ENCODE peak calls at places on chromosome 6, in ten cellular contexts. N, S, E, K, B, X, R, A, J and P are unnamed samples.

GRCh38 chr6:156781882-156782631 is 4.9 kb downstream of the ARID1B start:
- DNase-seq in E (no peak), X (no peak), R (no peak), B (peak), N (no peak), S (no peak), J (peak), K (no peak), A (no peak), P (no peak)

GRCh38 chr6:32413427-32414047 is 6.6 kb upstream of the BTNL2 start:
- DNase-seq in K (peak), N (peak), B (peak), R (no peak), E (peak), J (peak), X (peak), S (peak), A (peak), P (peak)

GRCh38 chr6:113824411-113824810 is 32.7 kb upstream of the MARCKS start:
- DNase-seq in J (no peak), N (no peak), E (no peak), B (peak), K (no peak), X (no peak), S (no peak), A (no peak), R (no peak), P (no peak)

GRCh38 chr6:118537579-118537978 is 10.5 kb upstream of the PLN start:
- DNase-seq in S (no peak), R (no peak), X (no peak), N (no peak), A (peak), J (peak), B (no peak), E (no peak), K (no peak), P (no peak)

GRCh38 chr6:39366875-39367618 is 44.5 kb upstream of the KCNK16 start:
- DNase-seq in B (no peak), A (no peak), J (no peak), K (no peak), E (no peak), X (peak), S (no peak), R (no peak), N (no peak), P (no peak)

GRCh38 chr6:84575264-84575663 is 189.1 kb downstream of the TBX18 start:
- DNase-seq in J (peak), N (no peak), A (peak), B (no peak), E (no peak), K (no peak), X (no peak), R (no peak), S (no peak), P (no peak)

GRCh38 chr6:30990422-30991086 is 7.0 kb downstream of the MUC21 start:
- DNase-seq in A (no peak), B (no peak), E (peak), X (no peak), K (no peak), J (no peak), R (no peak), N (no peak), S (no peak), P (no peak)

GRCh38 chr6:116840091-116840490 is 11.2 kb upstream of the GPRC6A start:
- DNase-seq in R (no peak), J (no peak), B (peak), K (no peak), E (no peak), X (no peak), S (no peak), N (no peak), A (no peak), P (no peak)

GRCh38 chr6:111555041-111555440 is 50.6 kb downstream of the TRAF3IP2 start:
- DNase-seq in X (no peak), B (peak), R (no peak), E (no peak), S (peak), N (no peak), K (peak), J (peak), A (peak), P (no peak)

GRCh38 chr6:106688177-106688951 is 59.0 kb downstream of the QRSL1 start:
- DNase-seq in B (no peak), A (no peak), S (no peak), X (no peak), J (no peak), N (no peak), K (no peak), E (no peak), R (no peak), P (no peak)

GRCh38 chr6:89985744-89986493 is 91.7 kb downstream of the GJA10 start:
- DNase-seq in X (peak), E (no peak), B (peak), S (peak), A (peak), K (no peak), R (no peak), J (peak), N (no peak), P (peak)

GRCh38 chr6:7919871-7920270 is 9.3 kb upstream of the TXNDC5 start:
- DNase-seq in S (no peak), K (no peak), X (peak), E (no peak), J (peak), A (no peak), R (no peak), N (no peak), B (no peak), P (no peak)

GRCh38 chr6:15509335-15509933 is 153.4 kb downstream of the DTNBP1 start:
- DNase-seq in R (no peak), K (no peak), S (no peak), J (no peak), A (no peak), B (no peak), X (no peak), N (no peak), E (no peak), P (no peak)

GRCh38 chr6:104118274-104118673 is 741.4 kb downstream of the HACE1 start:
- DNase-seq in A (no peak), S (peak), R (no peak), K (no peak), B (peak), N (no peak), X (no peak), E (no peak), J (no peak), P (no peak)

GRCh38 chr6:44235891-44236516 is 10.9 kb upstream of the HSP90AB1 start:
- DNase-seq in J (no peak), R (no peak), N (no peak), K (no peak), E (no peak), X (no peak), A (no peak), B (no peak), S (no peak), P (no peak)

GRCh38 chr6:151285121-151285520 is 45.4 kb downstream of the AKAP12 start:
- DNase-seq in K (no peak), B (peak), X (no peak), J (peak), N (no peak), S (no peak), E (no peak), A (peak), R (no peak), P (no peak)

GRCh38 chr6:98137391-98137790 is 697.0 kb upstream of the POU3F2 start:
- DNase-seq in B (no peak), R (no peak), A (no peak), X (no peak), J (no peak), S (no peak), N (no peak), K (no peak), E (no peak), P (no peak)

GRCh38 chr6:90414352-90414751 is 117.7 kb upstream of the BACH2 start:
- DNase-seq in S (no peak), X (no peak), J (no peak), A (no peak), E (no peak), R (no peak), N (no peak), K (no peak), B (no peak), P (no peak)

GRCh38 chr6:11096109-11096508 is 2.5 kb downstream of the SMIM13 start:
- DNase-seq in E (no peak), N (peak), R (no peak), B (peak), J (peak), X (peak), S (peak), A (peak), K (peak), P (no peak)

GRCh38 chr6:72675396-72675795 is 53.5 kb downstream of the KCNQ5 start:
- DNase-seq in X (no peak), E (no peak), S (no peak), B (no peak), A (no peak), K (no peak), N (no peak), J (no peak), R (no peak), P (no peak)

GRCh38 chr6:34792605-34793500 is 970 bp downstream of the BLTP3A start:
- DNase-seq in N (peak), E (no peak), R (peak), B (peak), A (no peak), X (peak), J (peak), K (no peak), S (peak), P (no peak)

GRCh38 chr6:137416376-137417109 is 77.7 kb downstream of the OLIG3 start:
- DNase-seq in S (peak), X (no peak), E (no peak), R (no peak), J (peak), N (no peak), A (peak), B (peak), K (no peak), P (no peak)

GRCh38 chr6:12748815-12749521 is 32.4 kb downstream of the PHACTR1 start:
- DNase-seq in B (no peak), R (no peak), A (no peak), S (no peak), N (no peak), K (no peak), X (no peak), J (peak), E (no peak), P (no peak)

GRCh38 chr6:29477923-29478450 is 9.8 kb downstream of the MAS1L start:
- DNase-seq in S (no peak), R (no peak), E (no peak), J (no peak), K (no peak), N (no peak), X (no peak), B (no peak), A (no peak), P (no peak)

GRCh38 chr6:35718911-35719381 is 17.9 kb upstream of the ARMC12 start:
- DNase-seq in J (no peak), S (no peak), K (no peak), R (no peak), E (peak), X (no peak), N (no peak), B (peak), A (no peak), P (no peak)

GRCh38 chr6:105616521-105616920 is 213.6 kb upstream of the PREP start:
- DNase-seq in B (peak), E (no peak), S (no peak), K (no peak), R (no peak), N (no peak), A (no peak), X (no peak), J (no peak), P (no peak)

GRCh38 chr6:33995046-33995872 is 150.6 kb downstream of the GRM4 start:
- DNase-seq in A (no peak), E (no peak), K (no peak), R (peak), N (no peak), S (no peak), X (no peak), J (no peak), B (no peak), P (no peak)

GRCh38 chr6:87826376-87826775 is 124.3 kb upstream of the AKIRIN2 start:
- DNase-seq in B (peak), E (no peak), J (no peak), S (no peak), R (no peak), N (no peak), X (no peak), A (no peak), K (no peak), P (no peak)

GRCh38 chr6:54053893-54054391 is 57.3 kb upstream of the MLIP start:
- DNase-seq in A (peak), B (peak), R (no peak), K (peak), E (no peak), N (peak), X (peak), J (peak), S (peak), P (peak)

GRCh38 chr6:45310118-45310788 is 17.9 kb upstream of the RUNX2 start:
- DNase-seq in R (no peak), S (no peak), E (peak), J (no peak), K (no peak), X (no peak), N (no peak), A (no peak), B (no peak), P (no peak)